ENCODE peak calls at places on chromosomes 4 and X, in seven cellular contexts. T is left ventricle myocardium inferior, U is ovary, R is fibroblast of lung, F is endodermal cell, E is psoas muscle, P is adrenal gland. W is an unnamed sample.

GRCh38 chrX:121405826-121406225 is 358.4 kb downstream of the GLUD2 start:
- DNase-seq in T (no peak), U (no peak), R (no peak), F (no peak), E (no peak), P (no peak), W (no peak)

GRCh38 chr4:2330119-2331042 is 68.5 kb upstream of the MXD4 start:
- DNase-seq in T (no peak), U (no peak), R (peak; percentile 92), F (no peak), E (no peak), P (peak; percentile 35), W (no peak)

GRCh38 chr4:72451349-72451748 is 117.7 kb downstream of the ADAMTS3 start:
- DNase-seq in T (peak; percentile 26), U (peak; percentile 52), R (peak; percentile 11), F (no peak), E (peak; percentile 46), P (peak; percentile 64), W (peak; percentile 33)

GRCh38 chr4:153997506-153997905 is 208.6 kb upstream of the SFRP2 start:
- DNase-seq in T (no peak), U (no peak), R (no peak), F (no peak), E (no peak), P (no peak), W (no peak)

GRCh38 chr4:36549256-36549655 is 267.8 kb downstream of the DTHD1 start:
- DNase-seq in T (no peak), U (no peak), R (no peak), F (no peak), E (no peak), P (no peak), W (no peak)

GRCh38 chr4:153439831-153440230 is 26.3 kb upstream of the TMEM131L start:
- DNase-seq in T (no peak), U (no peak), R (no peak), F (no peak), E (no peak), P (no peak), W (no peak)

GRCh38 chrX:29547877-29548276 is 667.5 kb upstream of the MAGEB2 start:
- DNase-seq in T (no peak), U (no peak), R (no peak), F (no peak), E (no peak), P (no peak), W (no peak)

GRCh38 chrX:119941336-119941735 is 2.2 kb downstream of the NKAP start:
- DNase-seq in T (no peak), U (no peak), R (no peak), F (no peak), E (no peak), P (no peak), W (no peak)

GRCh38 chrX:121579016-121579760 is 531.8 kb downstream of the GLUD2 start:
- DNase-seq in T (no peak), U (no peak), R (no peak), F (no peak), E (no peak), P (peak; percentile 56), W (no peak)

GRCh38 chrX:73478961-73479360 is 32.1 kb downstream of the CDX4 start:
- DNase-seq in T (no peak), U (no peak), R (no peak), F (no peak), E (no peak), P (no peak), W (no peak)

GRCh38 chr4:40178672-40179071 is 18.2 kb upstream of the RHOH start:
- DNase-seq in T (no peak), U (no peak), R (no peak), F (peak; percentile 29), E (no peak), P (no peak), W (no peak)

GRCh38 chrX:145631461-145631951 is 186.1 kb upstream of the SLITRK2 start:
- DNase-seq in T (no peak), U (no peak), R (no peak), F (no peak), E (no peak), P (no peak), W (no peak)

GRCh38 chrX:1109580-1110119 is 102.8 kb downstream of the CRLF2 start:
- DNase-seq in T (no peak), U (no peak), R (no peak), F (no peak), E (no peak), P (no peak), W (no peak)

GRCh38 chr4:29459926-29460325 is 1260.2 kb upstream of the PCDH7 start:
- DNase-seq in T (no peak), U (no peak), R (no peak), F (no peak), E (no peak), P (no peak), W (no peak)

GRCh38 chrX:52346462-52347165 is 22.2 kb upstream of the XAGE2 start:
- DNase-seq in T (no peak), U (no peak), R (no peak), F (no peak), E (no peak), P (no peak), W (no peak)

GRCh38 chr4:48129307-48130014 is 4.6 kb downstream of the TXK start:
- DNase-seq in T (no peak), U (no peak), R (no peak), F (peak; percentile 54), E (peak; percentile 54), P (no peak), W (peak; percentile 30)

GRCh38 chrX:77442728-77443127 is 4.5 kb upstream of the FGF16 start:
- DNase-seq in T (no peak), U (no peak), R (peak; percentile 55), F (no peak), E (no peak), P (peak; percentile 57), W (no peak)

GRCh38 chrX:426881-427280 is 40.2 kb upstream of the PPP2R3B start:
- DNase-seq in T (no peak), U (no peak), R (no peak), F (no peak), E (no peak), P (no peak), W (no peak)

GRCh38 chr4:172725581-172725980 is 443.0 kb upstream of the GALNT7 start:
- DNase-seq in T (no peak), U (no peak), R (no peak), F (no peak), E (no peak), P (no peak), W (no peak)

GRCh38 chrX:135528274-135528673 is 7.8 kb downstream of the INTS6L start:
- DNase-seq in T (no peak), U (no peak), R (no peak), F (no peak), E (no peak), P (no peak), W (no peak)

GRCh38 chr4:151581575-151581974 is 172.6 kb downstream of the FHIP1A start:
- DNase-seq in T (no peak), U (no peak), R (no peak), F (no peak), E (no peak), P (no peak), W (no peak)

GRCh38 chr4:57094482-57095223 is 15.5 kb downstream of the IGFBP7 start:
- DNase-seq in T (no peak), U (no peak), R (no peak), F (no peak), E (no peak), P (no peak), W (no peak)

GRCh38 chr4:102219143-102219542 is 126.1 kb downstream of the SLC39A8 start:
- DNase-seq in T (no peak), U (no peak), R (no peak), F (no peak), E (no peak), P (no peak), W (no peak)

GRCh38 chrX:12721042-12721441 is 70.2 kb upstream of the PRPS2 start:
- DNase-seq in T (no peak), U (no peak), R (no peak), F (peak; percentile 77), E (no peak), P (no peak), W (no peak)

GRCh38 chr4:4865705-4866123 is 6.2 kb downstream of the MSX1 start:
- DNase-seq in T (no peak), U (no peak), R (no peak), F (no peak), E (peak; percentile 37), P (no peak), W (no peak)

GRCh38 chr4:8855781-8856245 is 15.8 kb downstream of the HMX1 start:
- DNase-seq in T (no peak), U (no peak), R (no peak), F (peak; percentile 89), E (no peak), P (no peak), W (no peak)

GRCh38 chrX:148813422-148813821 is 313.0 kb downstream of the AFF2 start:
- DNase-seq in T (no peak), U (no peak), R (no peak), F (no peak), E (no peak), P (no peak), W (no peak)
- TF ChIP-seq CTCF in T (no peak), U (no peak), R (no peak), F (no peak), E (no peak), P (no peak), W (no peak)

GRCh38 chrX:123976671-123977316 is 15.3 kb downstream of the STAG2 start:
- DNase-seq in T (no peak), U (no peak), R (peak; percentile 68), F (no peak), E (no peak), P (no peak), W (no peak)
- TF ChIP-seq CTCF in T (peak; percentile 37), U (no peak), R (peak; percentile 11), F (peak; percentile 39), E (peak; percentile 29), P (peak; percentile 20), W (peak; percentile 24)

DNA sequence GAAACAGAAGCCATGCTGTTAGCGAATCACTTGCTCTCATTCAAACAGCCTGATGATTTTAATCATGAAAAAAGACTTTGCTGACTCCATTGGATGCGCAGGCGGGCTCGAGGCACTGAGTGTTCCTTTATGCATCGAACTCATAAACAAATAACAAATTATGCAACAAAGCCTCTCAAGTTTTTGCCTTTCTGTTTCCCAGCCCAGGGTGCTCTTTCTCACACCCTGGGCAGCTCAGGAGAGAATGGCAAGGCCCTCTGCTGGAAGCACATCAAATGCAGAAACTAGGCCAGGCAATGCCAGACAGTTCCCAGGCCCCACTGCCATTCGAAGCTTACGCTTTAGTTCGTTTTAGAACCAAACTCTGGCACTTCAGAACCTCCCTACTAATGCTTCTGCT is 19.8 kb downstream of the ETNPPL start:
- DNase-seq in T (no peak), U (no peak), R (no peak), F (peak; percentile 74), E (no peak), P (peak; percentile 56), W (no peak)
- TF ChIP-seq CTCF in T (no peak), U (no peak), R (no peak), F (peak; percentile 69), E (no peak), P (no peak), W (no peak)

GRCh38 chr4:91997045-91997444 is 306.7 kb upstream of the GRID2 start:
- DNase-seq in T (no peak), U (no peak), R (no peak), F (no peak), E (no peak), P (no peak), W (no peak)
- TF ChIP-seq CTCF in T (no peak), U (no peak), R (no peak), F (no peak), E (no peak), P (no peak), W (no peak)

W was measured in heart left ventricle.